ENCODE peak calls at places on chromosomes 13 and 19, in eight cellular contexts. One of them, this sample, is unnamed.

GRCh38 chr13:101390461-101390860 is 25.8 kb downstream of the NALCN start:
- DNase-seq in PC-9: no peak
- DNase-seq in amniotic epithelial cell: peak; percentile 78
- DNase-seq in GM03348: peak; percentile 44
- DNase-seq in transverse colon: no peak
- DNase-seq in CD4-positive, CD25-positive, alpha-beta regulatory T cell: no peak
- DNase-seq in cardiac muscle cell: no peak
- DNase-seq in GM04503: no peak
- DNase-seq in this sample: peak; percentile 41

GRCh38 chr13:113852536-113853517 is 11.0 kb downstream of the GAS6 start:
- DNase-seq in PC-9: no peak
- DNase-seq in amniotic epithelial cell: no peak
- DNase-seq in GM03348: no peak
- DNase-seq in transverse colon: no peak
- DNase-seq in CD4-positive, CD25-positive, alpha-beta regulatory T cell: no peak
- DNase-seq in cardiac muscle cell: no peak
- DNase-seq in GM04503: no peak
- DNase-seq in this sample: no peak

GRCh38 chr19:51807111-51807701 is 12.2 kb downstream of the FPR3 start:
- DNase-seq in PC-9: peak; percentile 74
- DNase-seq in amniotic epithelial cell: peak; percentile 79
- DNase-seq in GM03348: no peak
- DNase-seq in transverse colon: peak; percentile 29
- DNase-seq in CD4-positive, CD25-positive, alpha-beta regulatory T cell: no peak
- DNase-seq in cardiac muscle cell: no peak
- DNase-seq in GM04503: no peak
- DNase-seq in this sample: peak; percentile 32

GRCh38 chr13:31437975-31438374 is 238.2 kb downstream of the B3GLCT start:
- DNase-seq in PC-9: no peak
- DNase-seq in amniotic epithelial cell: no peak
- DNase-seq in GM03348: no peak
- DNase-seq in transverse colon: no peak
- DNase-seq in CD4-positive, CD25-positive, alpha-beta regulatory T cell: no peak
- DNase-seq in cardiac muscle cell: no peak
- DNase-seq in GM04503: no peak
- DNase-seq in this sample: peak; percentile 51

GRCh38 chr13:93364166-93364565 is 137.6 kb downstream of the GPC6 start:
- DNase-seq in PC-9: no peak
- DNase-seq in amniotic epithelial cell: peak; percentile 65
- DNase-seq in GM03348: no peak
- DNase-seq in transverse colon: no peak
- DNase-seq in CD4-positive, CD25-positive, alpha-beta regulatory T cell: no peak
- DNase-seq in cardiac muscle cell: no peak
- DNase-seq in GM04503: no peak
- DNase-seq in this sample: peak; percentile 46

GRCh38 chr13:42968906-42969305 is 23.1 kb downstream of the EPSTI1 start:
- DNase-seq in PC-9: no peak
- DNase-seq in amniotic epithelial cell: no peak
- DNase-seq in GM03348: no peak
- DNase-seq in transverse colon: peak; percentile 88
- DNase-seq in CD4-positive, CD25-positive, alpha-beta regulatory T cell: no peak
- DNase-seq in cardiac muscle cell: no peak
- DNase-seq in GM04503: no peak
- DNase-seq in this sample: no peak

GRCh38 chr13:113422790-113423189 is 30.5 kb downstream of the ADPRHL1 start:
- DNase-seq in PC-9: no peak
- DNase-seq in amniotic epithelial cell: no peak
- DNase-seq in GM03348: no peak
- DNase-seq in transverse colon: no peak
- DNase-seq in CD4-positive, CD25-positive, alpha-beta regulatory T cell: no peak
- DNase-seq in cardiac muscle cell: no peak
- DNase-seq in GM04503: no peak
- DNase-seq in this sample: no peak

GRCh38 chr19:35720163-35720524 is 2.3 kb downstream of the KMT2B start:
- DNase-seq in PC-9: no peak
- DNase-seq in amniotic epithelial cell: no peak
- DNase-seq in GM03348: no peak
- DNase-seq in transverse colon: no peak
- DNase-seq in CD4-positive, CD25-positive, alpha-beta regulatory T cell: no peak
- DNase-seq in cardiac muscle cell: no peak
- DNase-seq in GM04503: no peak
- DNase-seq in this sample: no peak

GRCh38 chr13:110298566-110299321 is 8.2 kb downstream of the COL4A1 start:
- DNase-seq in PC-9: no peak
- DNase-seq in amniotic epithelial cell: peak; percentile 89
- DNase-seq in GM03348: no peak
- DNase-seq in transverse colon: no peak
- DNase-seq in CD4-positive, CD25-positive, alpha-beta regulatory T cell: no peak
- DNase-seq in cardiac muscle cell: no peak
- DNase-seq in GM04503: no peak
- DNase-seq in this sample: no peak

GRCh38 chr19:45100797-45101196 is 7.8 kb downstream of the PPP1R37 start:
- DNase-seq in PC-9: no peak
- DNase-seq in amniotic epithelial cell: peak; percentile 9
- DNase-seq in GM03348: no peak
- DNase-seq in transverse colon: no peak
- DNase-seq in CD4-positive, CD25-positive, alpha-beta regulatory T cell: no peak
- DNase-seq in cardiac muscle cell: no peak
- DNase-seq in GM04503: no peak
- DNase-seq in this sample: peak; percentile 32

GRCh38 chr13:58620171-58620570 is 988.6 kb downstream of the PCDH17 start:
- DNase-seq in PC-9: no peak
- DNase-seq in amniotic epithelial cell: no peak
- DNase-seq in GM03348: no peak
- DNase-seq in transverse colon: no peak
- DNase-seq in CD4-positive, CD25-positive, alpha-beta regulatory T cell: no peak
- DNase-seq in cardiac muscle cell: no peak
- DNase-seq in GM04503: no peak
- DNase-seq in this sample: no peak